ENCODE peak calls at places on chromosomes 3 and 15, in ten cellular contexts. S is AG09309; V is head of caudate nucleus; T is activated CD4-positive, alpha-beta T cell treated with anti-CD3 and anti-CD28 coated beads, Interleukin-2, amount 50 U/mL, for 1 hour; J is spleen; U is fibroblast of lung; C is amniotic stem cell; K is GM19239; F is thyroid gland; R is uterus. B is an unnamed sample.
A peak's percentile ranks its signal among the peaks of the same experiment; 100 is the strongest.

GRCh38 chr3:196454935-196455334 is 22.7 kb upstream of the UBXN7 start:
- DNase-seq in S (peak; percentile 51), V (no peak), T (no peak), J (no peak), U (no peak), C (no peak), K (no peak), F (no peak), R (no peak), B (no peak)

GRCh38 chr3:14452676-14453367 is 50.4 kb downstream of the SLC6A6 start:
- DNase-seq in S (peak; percentile 98), V (peak; percentile 88), T (no peak), J (peak; percentile 84), U (peak; percentile 99), C (peak; percentile 81), K (no peak), F (peak; percentile 91), R (peak; percentile 96), B (no peak)

GRCh38 chr3:102068736-102069135 is 219.4 kb downstream of the NFKBIZ start:
- DNase-seq in S (no peak), V (no peak), T (no peak), J (no peak), U (no peak), C (no peak), K (no peak), F (no peak), R (no peak), B (no peak)

GRCh38 chr3:157204431-157204830 is 44.5 kb upstream of the CCNL1 start:
- DNase-seq in S (peak; percentile 29), V (no peak), T (no peak), J (no peak), U (peak; percentile 82), C (peak; percentile 58), K (no peak), F (no peak), R (no peak), B (no peak)

GRCh38 chr15:32818758-32819405 is 101.1 kb downstream of the GREM1 start:
- DNase-seq in S (peak; percentile 97), V (no peak), T (no peak), J (no peak), U (peak; percentile 80), C (no peak), K (no peak), F (peak; percentile 22), R (peak; percentile 28), B (no peak)

GRCh38 chr3:162492446-162493081 is 996.0 kb downstream of the OTOL1 start:
- DNase-seq in S (peak; percentile 80), V (no peak), T (no peak), J (no peak), U (peak; percentile 34), C (peak; percentile 53), K (no peak), F (no peak), R (no peak), B (no peak)

GRCh38 chr3:160200328-160200727 is 24.9 kb upstream of the C3orf80 start:
- DNase-seq in S (no peak), V (no peak), T (no peak), J (no peak), U (no peak), C (no peak), K (no peak), F (no peak), R (no peak), B (no peak)

GRCh38 chr15:101148881-101149664 is 102.8 kb downstream of the CHSY1 start:
- DNase-seq in S (no peak), V (no peak), T (no peak), J (peak; percentile 69), U (no peak), C (no peak), K (no peak), F (no peak), R (no peak), B (no peak)

GRCh38 chr15:100335335-100335999 is 6.3 kb downstream of the ADAMTS17 start:
- DNase-seq in S (no peak), V (no peak), T (no peak), J (no peak), U (no peak), C (no peak), K (no peak), F (no peak), R (no peak), B (no peak)

GRCh38 chr15:74365619-74366445 is 1.6 kb downstream of the CYP11A1 start:
- DNase-seq in S (no peak), V (no peak), T (no peak), J (no peak), U (peak; percentile 55), C (peak; percentile 8), K (no peak), F (peak; percentile 46), R (peak; percentile 69), B (no peak)

GRCh38 chr15:58065011-58065444 is 483 bp downstream of the ALDH1A2 start:
- DNase-seq in S (no peak), V (no peak), T (no peak), J (peak; percentile 75), U (no peak), C (no peak), K (no peak), F (peak; percentile 3), R (peak; percentile 41), B (no peak)

GRCh38 chr15:99511865-99512632 is 53.7 kb upstream of the MEF2A start:
- DNase-seq in S (no peak), V (no peak), T (no peak), J (peak; percentile 72), U (peak; percentile 43), C (no peak), K (no peak), F (no peak), R (no peak), B (no peak)

GRCh38 chr3:9976736-9977709 is 9.6 kb downstream of the EMC3 start:
- DNase-seq in S (peak; percentile 98), V (peak; percentile 64), T (no peak), J (no peak), U (peak; percentile 99), C (peak; percentile 87), K (no peak), F (peak; percentile 84), R (peak; percentile 72), B (no peak)

GRCh38 chr15:49242820-49243219 is 72.8 kb downstream of the GALK2 start:
- DNase-seq in S (peak; percentile 74), V (no peak), T (no peak), J (no peak), U (peak; percentile 96), C (peak; percentile 43), K (no peak), F (no peak), R (peak; percentile 24), B (no peak)

GRCh38 chr3:59212128-59212764 is 162.4 kb upstream of the CFAP20DC start:
- DNase-seq in S (peak; percentile 16), V (peak; percentile 26), T (no peak), J (no peak), U (peak; percentile 55), C (peak; percentile 1), K (peak; percentile 20), F (no peak), R (no peak), B (no peak)

GRCh38 chr3:44516230-44516629 is 38.8 kb upstream of the ZNF445 start:
- DNase-seq in S (no peak), V (no peak), T (no peak), J (no peak), U (no peak), C (no peak), K (no peak), F (no peak), R (no peak), B (no peak)

GRCh38 chr3:195582947-195583346 is 793 bp downstream of the APOD start:
- DNase-seq in S (no peak), V (peak; percentile 42), T (no peak), J (no peak), U (no peak), C (no peak), K (no peak), F (no peak), R (no peak), B (no peak)

GRCh38 chr3:34268032-34268760 is 469.8 kb downstream of the PDCD6IP start:
- DNase-seq in S (no peak), V (no peak), T (no peak), J (no peak), U (no peak), C (no peak), K (no peak), F (no peak), R (no peak), B (no peak)

GRCh38 chr3:9349321-9350117 is 13.3 kb upstream of the THUMPD3 start:
- DNase-seq in S (peak; percentile 75), V (no peak), T (no peak), J (no peak), U (peak; percentile 66), C (peak; percentile 25), K (no peak), F (peak; percentile 83), R (no peak), B (no peak)

GRCh38 chr3:110815008-110815583 is 256.5 kb upstream of the NECTIN3 start:
- DNase-seq in S (peak; percentile 31), V (no peak), T (no peak), J (no peak), U (peak; percentile 86), C (peak; percentile 32), K (no peak), F (no peak), R (no peak), B (no peak)

GRCh38 chr15:66254364-66255292 is 1.1 kb upstream of the MEGF11 start:
- DNase-seq in S (no peak), V (no peak), T (no peak), J (no peak), U (no peak), C (no peak), K (no peak), F (no peak), R (no peak), B (no peak)

GRCh38 chr15:97009036-97009555 is 678.6 kb downstream of the NR2F2 start:
- DNase-seq in S (no peak), V (no peak), T (no peak), J (no peak), U (peak; percentile 9), C (no peak), K (no peak), F (peak; percentile 4), R (no peak), B (no peak)

GRCh38 chr3:44913868-44914468 is 39.6 kb downstream of the TGM4 start:
- DNase-seq in S (no peak), V (peak; percentile 77), T (peak; percentile 65), J (peak; percentile 84), U (peak; percentile 74), C (peak; percentile 50), K (peak; percentile 79), F (peak; percentile 73), R (peak; percentile 34), B (no peak)

GRCh38 chr3:29655016-29655415 is 374.1 kb downstream of the RBMS3 start:
- DNase-seq in S (no peak), V (no peak), T (no peak), J (no peak), U (no peak), C (no peak), K (no peak), F (no peak), R (no peak), B (no peak)

GRCh38 chr3:149003653-149004305 is 12.4 kb downstream of the GYG1 start:
- DNase-seq in S (no peak), V (no peak), T (no peak), J (no peak), U (no peak), C (no peak), K (no peak), F (no peak), R (no peak), B (no peak)

GRCh38 chr15:41840092-41840491 is 1.4 kb downstream of the PLA2G4B start:
- DNase-seq in S (no peak), V (no peak), T (no peak), J (no peak), U (no peak), C (no peak), K (no peak), F (no peak), R (no peak), B (no peak)

GRCh38 chr3:33883538-33884203 is 85.2 kb downstream of the PDCD6IP start:
- DNase-seq in S (no peak), V (peak; percentile 32), T (no peak), J (no peak), U (peak; percentile 64), C (peak; percentile 19), K (no peak), F (no peak), R (no peak), B (no peak)

GRCh38 chr15:43204016-43204901 is 16.6 kb downstream of the EPB42 start:
- DNase-seq in S (peak; percentile 37), V (peak; percentile 58), T (peak; percentile 48), J (no peak), U (peak; percentile 56), C (peak; percentile 52), K (peak; percentile 39), F (peak; percentile 78), R (no peak), B (no peak)